ENCODE peak calls at places on chromosomes 1 and 21, in eight cellular contexts. E, P, B, K, U, W, V and Z are unnamed samples.

GRCh38 chr1:108050134-108050533 is 85.2 kb upstream of the VAV3 start:
- DNase-seq in E (no peak), P (no peak), B (no peak), K (no peak), U (no peak), W (no peak), V (no peak), Z (no peak)

GRCh38 chr21:44658913-44659595 is 1.3 kb downstream of the KRTAP12-3 start:
- DNase-seq in E (no peak), P (no peak), B (no peak), K (no peak), U (no peak), W (no peak), V (no peak), Z (no peak)

GRCh38 chr1:184593612-184594011 is 161.0 kb downstream of the EDEM3 start:
- DNase-seq in E (no peak), P (no peak), B (no peak), K (no peak), U (no peak), W (no peak), V (no peak), Z (no peak)

GRCh38 chr1:39840507-39840906 is 42.8 kb downstream of the TRIT1 start:
- DNase-seq in E (no peak), P (no peak), B (no peak), K (no peak), U (no peak), W (no peak), V (no peak), Z (no peak)

GRCh38 chr1:147840909-147841308 is 61.7 kb upstream of the GJA8 start:
- DNase-seq in E (no peak), P (no peak), B (no peak), K (peak; percentile 31), U (peak; percentile 10), W (no peak), V (no peak), Z (no peak)

GRCh38 chr1:58033311-58033710 is 513.2 kb downstream of the OMA1 start:
- DNase-seq in E (no peak), P (no peak), B (no peak), K (no peak), U (no peak), W (no peak), V (no peak), Z (no peak)

GRCh38 chr1:220370041-220370700 is 97.9 kb upstream of the RAB3GAP2 start:
- DNase-seq in E (peak; percentile 13), P (no peak), B (peak; percentile 78), K (peak; percentile 92), U (no peak), W (no peak), V (no peak), Z (peak; percentile 23)

GRCh38 chr1:235430991-235431390 is 63.8 kb downstream of the TBCE start:
- DNase-seq in E (no peak), P (no peak), B (no peak), K (no peak), U (no peak), W (no peak), V (no peak), Z (no peak)

GRCh38 chr1:63497577-63497976 is 25.4 kb downstream of the ITGB3BP start:
- DNase-seq in E (no peak), P (no peak), B (no peak), K (no peak), U (no peak), W (no peak), V (no peak), Z (no peak)

GRCh38 chr1:214584805-214585766 is 17.9 kb upstream of the CENPF start:
- DNase-seq in E (peak; percentile 13), P (no peak), B (no peak), K (peak; percentile 78), U (peak; percentile 41), W (no peak), V (no peak), Z (no peak)

GRCh38 chr1:104463126-104463697 is 713.5 kb downstream of the AMY1C start:
- DNase-seq in E (no peak), P (no peak), B (no peak), K (no peak), U (no peak), W (no peak), V (no peak), Z (no peak)

GRCh38 chr1:196143602-196144342 is 464.5 kb downstream of the KCNT2 start:
- DNase-seq in E (no peak), P (no peak), B (no peak), K (peak; percentile 38), U (no peak), W (no peak), V (no peak), Z (no peak)

GRCh38 chr1:14810631-14811325 is 212.3 kb downstream of the KAZN start:
- DNase-seq in E (no peak), P (no peak), B (no peak), K (no peak), U (no peak), W (no peak), V (no peak), Z (no peak)

GRCh38 chr1:24996983-24997893 is 67.2 kb upstream of the RUNX3 start:
- DNase-seq in E (no peak), P (peak; percentile 53), B (peak; percentile 44), K (no peak), U (no peak), W (no peak), V (no peak), Z (no peak)

GRCh38 chr1:31602081-31602480 is 15.4 kb upstream of the HCRTR1 start:
- DNase-seq in E (no peak), P (no peak), B (no peak), K (no peak), U (no peak), W (no peak), V (no peak), Z (no peak)

GRCh38 chr1:59354754-59355337 is 58.0 kb downstream of the FGGY start:
- DNase-seq in E (no peak), P (no peak), B (no peak), K (peak; percentile 15), U (no peak), W (no peak), V (no peak), Z (no peak)